ENCODE peak calls at places on chromosome 18, in six cellular contexts. One of them, this sample, is unnamed.

GRCh38 chr18:31197676-31198075 is 35.0 kb upstream of the DSC1 start:
- DNase-seq in cardiac muscle cell: no peak
- DNase-seq in PC-9: no peak
- DNase-seq in adrenal gland: no peak
- DNase-seq in kidney: no peak
- DNase-seq in A549: peak; percentile 4
- DNase-seq in this sample: no peak

GRCh38 chr18:62258606-62259005 is 66.5 kb upstream of the TNFRSF11A start:
- DNase-seq in cardiac muscle cell: no peak
- DNase-seq in PC-9: no peak
- DNase-seq in adrenal gland: no peak
- DNase-seq in kidney: no peak
- DNase-seq in A549: no peak
- DNase-seq in this sample: no peak

GRCh38 chr18:32749809-32750208 is 23.0 kb downstream of the KLHL14 start:
- DNase-seq in cardiac muscle cell: no peak
- DNase-seq in PC-9: no peak
- DNase-seq in adrenal gland: no peak
- DNase-seq in kidney: no peak
- DNase-seq in A549: no peak
- DNase-seq in this sample: no peak

GRCh38 chr18:67410671-67411070 is 105.8 kb downstream of the DSEL start:
- DNase-seq in cardiac muscle cell: peak; percentile 48
- DNase-seq in PC-9: no peak
- DNase-seq in adrenal gland: no peak
- DNase-seq in kidney: no peak
- DNase-seq in A549: no peak
- DNase-seq in this sample: no peak

GRCh38 chr18:8745355-8746014 is 40.1 kb downstream of the MTCL1 start:
- DNase-seq in cardiac muscle cell: no peak
- DNase-seq in PC-9: no peak
- DNase-seq in adrenal gland: no peak
- DNase-seq in kidney: no peak
- DNase-seq in A549: no peak
- DNase-seq in this sample: no peak

GRCh38 chr18:38619129-38619528 is 1053.5 kb upstream of the CELF4 start:
- DNase-seq in cardiac muscle cell: no peak
- DNase-seq in PC-9: no peak
- DNase-seq in adrenal gland: no peak
- DNase-seq in kidney: no peak
- DNase-seq in A549: no peak
- DNase-seq in this sample: no peak

GRCh38 chr18:60554961-60555360 is 182.4 kb upstream of the MC4R start:
- DNase-seq in cardiac muscle cell: no peak
- DNase-seq in PC-9: no peak
- DNase-seq in adrenal gland: no peak
- DNase-seq in kidney: no peak
- DNase-seq in A549: no peak
- DNase-seq in this sample: no peak

GRCh38 chr18:49561127-49561376 is 805 bp upstream of the LIPG start:
- DNase-seq in cardiac muscle cell: no peak
- DNase-seq in PC-9: no peak
- DNase-seq in adrenal gland: no peak
- DNase-seq in kidney: no peak
- DNase-seq in A549: no peak
- DNase-seq in this sample: no peak

GRCh38 chr18:48994044-48994651 is 43.4 kb upstream of the SMAD7 start:
- DNase-seq in cardiac muscle cell: peak; percentile 69
- DNase-seq in PC-9: no peak
- DNase-seq in adrenal gland: no peak
- DNase-seq in kidney: peak; percentile 87
- DNase-seq in A549: no peak
- DNase-seq in this sample: no peak

GRCh38 chr18:46556590-46557206 is 100.3 kb downstream of the LOXHD1 start:
- DNase-seq in cardiac muscle cell: no peak
- DNase-seq in PC-9: no peak
- DNase-seq in adrenal gland: no peak
- DNase-seq in kidney: no peak
- DNase-seq in A549: no peak
- DNase-seq in this sample: no peak

GRCh38 chr18:78622251-78622953 is 357.2 kb upstream of the SALL3 start:
- DNase-seq in cardiac muscle cell: no peak
- DNase-seq in PC-9: no peak
- DNase-seq in adrenal gland: no peak
- DNase-seq in kidney: no peak
- DNase-seq in A549: no peak
- DNase-seq in this sample: peak; percentile 16

GRCh38 chr18:60585670-60586069 is 213.1 kb upstream of the MC4R start:
- DNase-seq in cardiac muscle cell: no peak
- DNase-seq in PC-9: no peak
- DNase-seq in adrenal gland: no peak
- DNase-seq in kidney: no peak
- DNase-seq in A549: no peak
- DNase-seq in this sample: no peak

GRCh38 chr18:64405161-64405560 is 256.3 kb upstream of the LINC00305 start:
- DNase-seq in cardiac muscle cell: peak; percentile 1
- DNase-seq in PC-9: no peak
- DNase-seq in adrenal gland: no peak
- DNase-seq in kidney: no peak
- DNase-seq in A549: no peak
- DNase-seq in this sample: no peak

GRCh38 chr18:46152436-46152807 is 48.2 kb downstream of the HAUS1 start:
- DNase-seq in cardiac muscle cell: peak; percentile 57
- DNase-seq in PC-9: peak; percentile 77
- DNase-seq in adrenal gland: peak; percentile 82
- DNase-seq in kidney: no peak
- DNase-seq in A549: no peak
- DNase-seq in this sample: peak; percentile 75

GRCh38 chr18:24819141-24819890 is 358.9 kb downstream of the HRH4 start:
- DNase-seq in cardiac muscle cell: no peak
- DNase-seq in PC-9: no peak
- DNase-seq in adrenal gland: no peak
- DNase-seq in kidney: no peak
- DNase-seq in A549: no peak
- DNase-seq in this sample: no peak

GRCh38 chr18:10442551-10442971 is 11.9 kb upstream of the APCDD1 start:
- DNase-seq in cardiac muscle cell: peak; percentile 23
- DNase-seq in PC-9: no peak
- DNase-seq in adrenal gland: no peak
- DNase-seq in kidney: no peak
- DNase-seq in A549: no peak
- DNase-seq in this sample: no peak

GRCh38 chr18:78296152-78296551 is 683.5 kb upstream of the SALL3 start:
- DNase-seq in cardiac muscle cell: peak; percentile 43
- DNase-seq in PC-9: no peak
- DNase-seq in adrenal gland: no peak
- DNase-seq in kidney: no peak
- DNase-seq in A549: no peak
- DNase-seq in this sample: no peak

GRCh38 chr18:45004531-45004930 is 323.8 kb downstream of the SETBP1 start:
- DNase-seq in cardiac muscle cell: no peak
- DNase-seq in PC-9: no peak
- DNase-seq in adrenal gland: no peak
- DNase-seq in kidney: no peak
- DNase-seq in A549: no peak
- DNase-seq in this sample: no peak

GRCh38 chr18:9971313-9971920 is 57.6 kb downstream of the VAPA start:
- DNase-seq in cardiac muscle cell: peak; percentile 89
- DNase-seq in PC-9: peak; percentile 65
- DNase-seq in adrenal gland: peak; percentile 92
- DNase-seq in kidney: no peak
- DNase-seq in A549: peak; percentile 29
- DNase-seq in this sample: no peak

GRCh38 chr18:79399275-79400081 is 3.7 kb downstream of the NFATC1 start:
- DNase-seq in cardiac muscle cell: no peak
- DNase-seq in PC-9: no peak
- DNase-seq in adrenal gland: no peak
- DNase-seq in kidney: peak; percentile 81
- DNase-seq in A549: no peak
- DNase-seq in this sample: no peak

GRCh38 chr18:47832348-47832747 is 98.1 kb downstream of the SMAD2 start:
- DNase-seq in cardiac muscle cell: peak; percentile 22
- DNase-seq in PC-9: no peak
- DNase-seq in adrenal gland: no peak
- DNase-seq in kidney: no peak
- DNase-seq in A549: no peak
- DNase-seq in this sample: no peak

GRCh38 chr18:68288408-68288807 is 426.5 kb downstream of the TMX3 start:
- DNase-seq in cardiac muscle cell: no peak
- DNase-seq in PC-9: no peak
- DNase-seq in adrenal gland: no peak
- DNase-seq in kidney: no peak
- DNase-seq in A549: no peak
- DNase-seq in this sample: no peak

GRCh38 chr18:56995579-56996194 is 151.2 kb upstream of the BOD1L2 start:
- DNase-seq in cardiac muscle cell: no peak
- DNase-seq in PC-9: no peak
- DNase-seq in adrenal gland: no peak
- DNase-seq in kidney: no peak
- DNase-seq in A549: no peak
- DNase-seq in this sample: no peak

GRCh38 chr18:46866524-46866923 is 50.8 kb downstream of the PIAS2 start:
- DNase-seq in cardiac muscle cell: no peak
- DNase-seq in PC-9: no peak
- DNase-seq in adrenal gland: no peak
- DNase-seq in kidney: no peak
- DNase-seq in A549: no peak
- DNase-seq in this sample: no peak

GRCh38 chr18:71020342-71021096 is 731.7 kb downstream of the SOCS6 start:
- DNase-seq in cardiac muscle cell: peak; percentile 56
- DNase-seq in PC-9: no peak
- DNase-seq in adrenal gland: no peak
- DNase-seq in kidney: no peak
- DNase-seq in A549: no peak
- DNase-seq in this sample: no peak

GRCh38 chr18:28740575-28740974 is 563.6 kb upstream of the CDH2 start:
- DNase-seq in cardiac muscle cell: no peak
- DNase-seq in PC-9: no peak
- DNase-seq in adrenal gland: no peak
- DNase-seq in kidney: no peak
- DNase-seq in A549: no peak
- DNase-seq in this sample: no peak

GRCh38 chr18:28736951-28737350 is 560.0 kb upstream of the CDH2 start:
- DNase-seq in cardiac muscle cell: no peak
- DNase-seq in PC-9: no peak
- DNase-seq in adrenal gland: no peak
- DNase-seq in kidney: no peak
- DNase-seq in A549: no peak
- DNase-seq in this sample: no peak

GRCh38 chr18:28736223-28736622 is 559.3 kb upstream of the CDH2 start:
- DNase-seq in cardiac muscle cell: no peak
- DNase-seq in PC-9: no peak
- DNase-seq in adrenal gland: no peak
- DNase-seq in kidney: no peak
- DNase-seq in A549: no peak
- DNase-seq in this sample: no peak

GRCh38 chr18:28735731-28736130 is 558.8 kb upstream of the CDH2 start:
- DNase-seq in cardiac muscle cell: peak; percentile 94
- DNase-seq in PC-9: no peak
- DNase-seq in adrenal gland: no peak
- DNase-seq in kidney: no peak
- DNase-seq in A549: no peak
- DNase-seq in this sample: no peak
- TF ChIP-seq CTCF in cardiac muscle cell: no peak
- TF ChIP-seq CTCF in PC-9: no peak
- TF ChIP-seq CTCF in adrenal gland: no peak
- TF ChIP-seq CTCF in kidney: no peak
- TF ChIP-seq CTCF in A549: no peak
- TF ChIP-seq CTCF in this sample: no peak

GRCh38 chr18:55547705-55548056 is 40.3 kb downstream of the TCF4 start:
- DNase-seq in cardiac muscle cell: no peak
- DNase-seq in PC-9: no peak
- DNase-seq in adrenal gland: no peak
- DNase-seq in kidney: no peak
- DNase-seq in A549: no peak
- DNase-seq in this sample: no peak
- H3K9me3 ChIP-seq in cardiac muscle cell: no peaks in the 10 kb centered on the region
- H3K9me3 ChIP-seq in PC-9: no peaks in the 10 kb centered on the region
- H3K9me3 ChIP-seq in adrenal gland: no peaks in the 10 kb centered on the region
- H3K9me3 ChIP-seq in kidney: no peaks in the 10 kb centered on the region
- H3K9me3 ChIP-seq in A549: no peaks in the 10 kb centered on the region
- H3K9me3 ChIP-seq in this sample: no peaks in the 10 kb centered on the region

GRCh38 chr18:26014462-26014861 is 76.0 kb downstream of the SS18 start:
- DNase-seq in cardiac muscle cell: no peak
- DNase-seq in PC-9: no peak
- DNase-seq in adrenal gland: no peak
- DNase-seq in kidney: no peak
- DNase-seq in A549: no peak
- DNase-seq in this sample: no peak

GRCh38 chr18:26022585-26022984 is 67.8 kb downstream of the SS18 start:
- DNase-seq in cardiac muscle cell: no peak
- DNase-seq in PC-9: no peak
- DNase-seq in adrenal gland: no peak
- DNase-seq in kidney: no peak
- DNase-seq in A549: no peak
- DNase-seq in this sample: no peak

GRCh38 chr18:26021061-26021754 is 69.2 kb downstream of the SS18 start:
- DNase-seq in cardiac muscle cell: no peak
- DNase-seq in PC-9: no peak
- DNase-seq in adrenal gland: no peak
- DNase-seq in kidney: no peak
- DNase-seq in A549: no peak
- DNase-seq in this sample: no peak

DNA sequence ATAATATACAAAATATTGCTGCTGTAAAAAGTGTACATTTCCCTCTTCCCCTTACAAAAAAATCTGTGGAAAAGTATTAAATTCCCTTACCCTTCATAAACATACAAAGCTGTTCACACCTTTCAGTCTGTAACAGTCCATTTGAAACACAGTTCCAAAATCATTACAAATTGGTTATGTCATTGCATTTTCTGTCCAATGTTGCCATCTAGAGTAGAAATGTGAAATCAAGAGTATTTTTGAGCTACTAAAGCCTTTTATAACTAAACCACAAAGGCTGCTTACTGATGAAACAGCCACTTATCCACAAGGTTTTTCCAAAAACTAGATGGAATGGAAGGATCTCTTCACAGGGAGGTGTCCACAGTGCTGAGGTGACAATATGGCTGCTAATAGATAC is 72.5 kb downstream of the SS18 start:
- DNase-seq in cardiac muscle cell: peak; percentile 5
- DNase-seq in PC-9: no peak
- DNase-seq in adrenal gland: no peak
- DNase-seq in kidney: no peak
- DNase-seq in A549: no peak
- DNase-seq in this sample: no peak
- TF ChIP-seq CTCF in cardiac muscle cell: no peak
- TF ChIP-seq CTCF in PC-9: no peak
- TF ChIP-seq CTCF in adrenal gland: no peak
- TF ChIP-seq CTCF in kidney: no peak
- TF ChIP-seq CTCF in A549: no peak
- TF ChIP-seq CTCF in this sample: no peak

DNA sequence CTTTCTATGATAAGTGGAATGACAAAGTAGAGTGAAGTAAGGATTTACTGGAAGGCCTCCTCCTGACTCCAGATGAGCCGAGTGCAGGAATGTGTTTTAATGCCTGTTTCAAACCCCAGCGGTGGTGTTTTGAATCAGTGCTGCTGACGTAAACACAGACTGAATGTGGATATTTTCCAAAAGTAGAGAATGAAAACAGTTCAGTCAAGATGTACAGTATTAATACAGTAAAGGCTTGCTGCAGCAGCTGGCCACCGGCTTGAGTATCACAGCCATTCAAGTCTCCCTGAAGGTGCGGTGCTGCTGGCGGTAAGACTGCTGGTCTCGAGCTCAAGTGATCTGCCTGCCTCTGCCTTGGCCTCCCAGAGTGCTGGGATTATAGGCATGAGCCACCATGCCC is 46.7 kb downstream of the ARHGAP28 start:
- DNase-seq in cardiac muscle cell: peak; percentile 91
- DNase-seq in PC-9: no peak
- DNase-seq in adrenal gland: no peak
- DNase-seq in kidney: no peak
- DNase-seq in A549: no peak
- DNase-seq in this sample: no peak
- H3K9me3 ChIP-seq in cardiac muscle cell: no peaks in the 10 kb centered on the region
- H3K9me3 ChIP-seq in PC-9: no peaks in the 10 kb centered on the region
- H3K9me3 ChIP-seq in adrenal gland: no peaks in the 10 kb centered on the region
- H3K9me3 ChIP-seq in kidney: no peaks in the 10 kb centered on the region
- H3K9me3 ChIP-seq in A549: no peaks in the 10 kb centered on the region
- H3K9me3 ChIP-seq in this sample: no peaks in the 10 kb centered on the region